ENCODE peak calls at places on chromosomes 4 and X, in seven cellular contexts. R is effector memory CD4-positive, alpha-beta T cell; H is A549; Z is mesenchymal stem cell; J is Peyer's patch; B is GM23248; O is HepG2. F is an unnamed sample.

GRCh38 chr4:55407119-55407518 is 11.4 kb downstream of the TMEM165 start:
- DNase-seq in R (no peak), H (no peak), Z (no peak), J (no peak), B (peak; percentile 23), O (no peak), F (peak; percentile 34)

GRCh38 chr4:27350161-27350560 is 489.5 kb downstream of the STIM2 start:
- DNase-seq in R (no peak), H (no peak), Z (peak; percentile 5), J (no peak), B (peak; percentile 64), O (no peak), F (peak; percentile 48)

GRCh38 chr4:3773552-3774001 is 7.4 kb downstream of the ADRA2C start:
- DNase-seq in R (no peak), H (no peak), Z (no peak), J (no peak), B (no peak), O (peak; percentile 44), F (no peak)

GRCh38 chr4:4990857-4991540 is 28.3 kb downstream of the CYTL1 start:
- DNase-seq in R (no peak), H (peak; percentile 65), Z (peak; percentile 91), J (peak; percentile 17), B (peak; percentile 97), O (no peak), F (peak; percentile 75)

GRCh38 chr4:33063238-33063637 is 2343.1 kb downstream of the PCDH7 start:
- DNase-seq in R (no peak), H (no peak), Z (peak; percentile 65), J (no peak), B (peak; percentile 69), O (no peak), F (peak; percentile 76)

GRCh38 chr4:183038436-183038835 is 60.6 kb upstream of the WWC2 start:
- DNase-seq in R (no peak), H (no peak), Z (no peak), J (no peak), B (no peak), O (no peak), F (no peak)

GRCh38 chr4:102759835-102760644 is 728 bp downstream of the MANBA start:
- DNase-seq in R (peak; percentile 41), H (peak; percentile 21), Z (peak; percentile 90), J (peak; percentile 71), B (peak; percentile 80), O (peak; percentile 32), F (peak; percentile 65)

GRCh38 chrX:107736781-107737531 is 38.6 kb downstream of the TSC22D3 start:
- DNase-seq in R (no peak), H (no peak), Z (peak; percentile 8), J (no peak), B (no peak), O (peak; percentile 16), F (no peak)

GRCh38 chr4:2091990-2092652 is 33.0 kb downstream of the NAT8L start:
- DNase-seq in R (no peak), H (no peak), Z (no peak), J (no peak), B (no peak), O (no peak), F (no peak)

GRCh38 chrX:71542825-71543224 is 9.9 kb downstream of the OGT start:
- DNase-seq in R (no peak), H (no peak), Z (no peak), J (no peak), B (peak; percentile 28), O (no peak), F (peak; percentile 24)

GRCh38 chr4:178963646-178964045 is 1521.4 kb upstream of the AGA start:
- DNase-seq in R (no peak), H (no peak), Z (no peak), J (no peak), B (no peak), O (no peak), F (no peak)

GRCh38 chr4:13654158-13654797 is 26.8 kb upstream of the BOD1L1 start:
- DNase-seq in R (peak; percentile 38), H (peak; percentile 18), Z (peak; percentile 75), J (peak; percentile 75), B (peak; percentile 86), O (peak; percentile 32), F (peak; percentile 34)

GRCh38 chrX:44101300-44101699 is 128.1 kb upstream of the NDP start:
- DNase-seq in R (no peak), H (no peak), Z (no peak), J (no peak), B (no peak), O (no peak), F (no peak)

GRCh38 chr4:146051724-146052396 is 113.2 kb upstream of the ZNF827 start:
- DNase-seq in R (no peak), H (no peak), Z (no peak), J (no peak), B (peak; percentile 87), O (no peak), F (peak; percentile 72)

GRCh38 chrX:18158963-18159362 is 61.7 kb downstream of the BEND2 start:
- DNase-seq in R (no peak), H (no peak), Z (no peak), J (no peak), B (no peak), O (no peak), F (no peak)

GRCh38 chrX:119753001-119753400 is 5.4 kb upstream of the SOWAHD start:
- DNase-seq in R (no peak), H (no peak), Z (no peak), J (no peak), B (no peak), O (no peak), F (no peak)

GRCh38 chrX:56113785-56114436 is 118.2 kb upstream of the KLF8 start:
- DNase-seq in R (no peak), H (no peak), Z (no peak), J (no peak), B (no peak), O (no peak), F (no peak)

GRCh38 chrX:10177620-10178019 is 20.8 kb downstream of the CLCN4 start:
- DNase-seq in R (no peak), H (no peak), Z (no peak), J (no peak), B (peak; percentile 44), O (no peak), F (peak; percentile 31)

GRCh38 chr4:156545003-156545785 is 426.4 kb downstream of the PDGFC start:
- DNase-seq in R (no peak), H (no peak), Z (peak; percentile 76), J (no peak), B (peak; percentile 49), O (no peak), F (peak; percentile 32)

DNA sequence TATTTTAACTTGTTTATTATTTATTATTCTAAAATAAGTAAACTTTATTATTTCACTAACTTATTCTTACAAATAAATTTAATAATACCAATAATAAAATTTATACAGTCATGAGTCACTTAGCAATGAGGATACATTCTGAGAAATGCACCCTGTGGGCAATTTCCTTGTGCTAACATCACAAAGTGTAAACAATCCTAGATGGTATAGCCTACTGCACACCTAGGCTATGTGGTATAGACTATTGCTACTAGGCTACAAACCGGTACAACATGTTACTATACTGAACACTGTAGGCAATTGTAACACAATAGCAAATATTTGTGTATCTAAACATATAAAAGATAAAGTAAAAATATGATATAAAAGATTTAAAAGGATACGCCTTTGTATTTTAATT is 479.5 kb downstream of the EPHA5 start:
- DNase-seq in R (no peak), H (no peak), Z (no peak), J (no peak), B (no peak), O (no peak), F (no peak)
- H3K27ac ChIP-seq in R (no peak overlapping the region), H (no peak overlapping the region), Z (no peak overlapping the region), J (no peak overlapping the region), B (no peak overlapping the region), O (no peak overlapping the region), F (no peak overlapping the region)

GRCh38 chr4:87506974-87507701 is 22.0 kb downstream of the SPARCL1 start:
- DNase-seq in R (no peak), H (no peak), Z (peak; percentile 74), J (no peak), B (peak; percentile 91), O (no peak), F (peak; percentile 95)
- H3K27ac ChIP-seq in R (no peak overlapping the region), H (no peak overlapping the region), Z (no peak overlapping the region), J (peak overlapping the region; percentile 13), B (peak overlapping the region; percentile 83), O (no peak overlapping the region), F (peak overlapping the region; percentile 47)

DNA sequence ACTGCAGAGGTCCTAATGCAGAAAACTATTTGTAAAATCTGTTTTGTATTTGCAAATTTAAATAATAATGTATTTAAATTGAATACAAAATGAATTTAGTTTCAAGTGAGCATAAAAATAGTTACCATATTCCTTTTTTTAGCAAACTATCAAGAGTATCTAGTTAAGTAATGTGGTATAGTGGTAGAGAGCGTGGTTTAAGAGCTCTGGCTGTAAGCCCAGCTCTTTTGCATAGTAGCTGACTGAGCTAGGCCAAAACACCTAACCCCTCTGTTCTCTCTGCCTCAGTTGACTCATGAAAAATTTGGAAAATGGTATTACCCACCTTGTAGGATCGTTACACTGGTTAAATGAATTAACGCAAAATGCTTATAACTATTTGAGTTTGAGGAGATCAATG is 18.1 kb upstream of the ADAD1 start:
- DNase-seq in R (no peak), H (no peak), Z (no peak), J (no peak), B (no peak), O (no peak), F (peak; percentile 4)
- H3K27ac ChIP-seq in R (no peak overlapping the region), H (no peak overlapping the region), Z (no peak overlapping the region), J (no peak overlapping the region), B (no peak overlapping the region), O (no peak overlapping the region), F (no peak overlapping the region)

GRCh38 chr4:83112239-83112638 is 2.3 kb downstream of the PLAC8 start:
- DNase-seq in R (no peak), H (no peak), Z (no peak), J (peak; percentile 77), B (no peak), O (peak; percentile 12), F (no peak)

GRCh38 chr4:83108101-83108861 is 6.2 kb downstream of the PLAC8 start:
- DNase-seq in R (no peak), H (no peak), Z (no peak), J (no peak), B (no peak), O (no peak), F (no peak)

GRCh38 chr4:83110970-83111369 is 3.6 kb downstream of the PLAC8 start:
- DNase-seq in R (no peak), H (no peak), Z (no peak), J (no peak), B (no peak), O (no peak), F (no peak)

GRCh38 chr4:83109480-83110221 is 4.9 kb downstream of the PLAC8 start:
- DNase-seq in R (no peak), H (peak; percentile 9), Z (peak; percentile 66), J (peak; percentile 34), B (peak; percentile 66), O (no peak), F (no peak)

DNA sequence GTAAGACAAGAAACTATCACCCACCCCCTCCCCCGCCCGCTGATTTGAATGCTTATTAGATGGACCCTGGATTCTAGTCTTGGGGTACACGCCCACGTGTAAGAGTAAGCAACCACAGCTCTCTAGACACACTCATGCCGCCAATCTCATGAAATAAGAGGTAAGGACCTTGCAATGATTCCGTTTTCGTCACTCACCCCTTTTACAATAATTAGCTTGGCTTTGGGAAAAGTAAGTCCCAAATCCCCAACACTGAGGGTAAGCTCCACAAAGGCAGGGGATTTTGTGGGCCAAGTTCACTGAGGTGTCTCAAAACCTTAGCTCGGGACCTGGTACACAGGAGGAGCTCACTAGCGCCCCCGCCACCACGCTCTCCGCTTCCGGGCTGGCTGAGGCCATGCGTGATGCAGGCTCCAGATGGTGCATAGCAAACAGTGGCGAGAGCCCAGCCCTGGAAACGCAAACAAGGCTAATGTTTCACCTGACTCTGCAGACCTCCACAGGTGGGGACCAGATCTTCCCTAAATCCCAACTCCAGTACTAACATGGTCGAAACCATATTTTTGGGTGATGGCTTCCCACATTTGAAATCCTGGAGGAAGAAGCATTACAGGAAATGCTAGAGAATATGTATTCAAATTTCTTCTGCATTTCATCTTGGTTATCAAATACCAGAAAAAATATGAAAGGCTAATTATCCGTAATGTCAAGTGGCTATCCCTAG is 4.1 kb downstream of the PLAC8 start:
- DNase-seq in R (peak; percentile 73), H (peak; percentile 56), Z (peak; percentile 89), J (peak; percentile 92), B (peak; percentile 89), O (peak; percentile 2), F (peak; percentile 65)
- H3K27ac ChIP-seq in R (peak overlapping the region; percentile 81), H (peak overlapping the region; percentile 89), Z (peak overlapping the region; percentile 34), J (peak overlapping the region; percentile 88), B (peak overlapping the region; percentile 33), O (no peak overlapping the region), F (no peak overlapping the region)